ENCODE peak calls at places on chromosome X, in ten cellular contexts. One of them, this sample, is unnamed.

GRCh38 chrX:1178580-1179057 is 33.8 kb downstream of the CRLF2 start:
- DNase-seq in ovary: no peak
- DNase-seq in A549: no peak
- DNase-seq in suprapubic skin: no peak
- DNase-seq in upper lobe of left lung: no peak
- DNase-seq in tibial nerve: no peak
- DNase-seq in transverse colon: no peak
- DNase-seq in H1: peak
- DNase-seq in HepG2: no peak
- DNase-seq in stomach: no peak
- DNase-seq in this sample: no peak

GRCh38 chrX:45202171-45202570 is 1.5 kb upstream of the DIPK2B start:
- DNase-seq in transverse colon: no peak
- DNase-seq in suprapubic skin: no peak
- DNase-seq in H1: no peak
- DNase-seq in upper lobe of left lung: no peak
- DNase-seq in HepG2: no peak
- DNase-seq in A549: no peak
- DNase-seq in stomach: no peak
- DNase-seq in tibial nerve: no peak
- DNase-seq in ovary: no peak
- DNase-seq in this sample: no peak

GRCh38 chrX:39840141-39841126 is 257.3 kb downstream of the BCOR start:
- DNase-seq in stomach: no peak
- DNase-seq in transverse colon: no peak
- DNase-seq in ovary: no peak
- DNase-seq in upper lobe of left lung: no peak
- DNase-seq in H1: no peak
- DNase-seq in HepG2: no peak
- DNase-seq in suprapubic skin: no peak
- DNase-seq in A549: no peak
- DNase-seq in tibial nerve: no peak
- DNase-seq in this sample: no peak

GRCh38 chrX:83588409-83588808 is 80.3 kb downstream of the POU3F4 start:
- DNase-seq in suprapubic skin: no peak
- DNase-seq in stomach: no peak
- DNase-seq in H1: no peak
- DNase-seq in A549: no peak
- DNase-seq in upper lobe of left lung: no peak
- DNase-seq in HepG2: no peak
- DNase-seq in tibial nerve: no peak
- DNase-seq in transverse colon: no peak
- DNase-seq in ovary: no peak
- DNase-seq in this sample: no peak

GRCh38 chrX:38649674-38650647 is 88.6 kb downstream of the TSPAN7 start:
- DNase-seq in suprapubic skin: no peak
- DNase-seq in upper lobe of left lung: no peak
- DNase-seq in H1: no peak
- DNase-seq in A549: no peak
- DNase-seq in ovary: no peak
- DNase-seq in transverse colon: no peak
- DNase-seq in tibial nerve: no peak
- DNase-seq in stomach: no peak
- DNase-seq in HepG2: no peak
- DNase-seq in this sample: no peak

GRCh38 chrX:47807548-47807947 is 29.2 kb upstream of the ZNF81 start:
- DNase-seq in stomach: no peak
- DNase-seq in HepG2: no peak
- DNase-seq in suprapubic skin: no peak
- DNase-seq in ovary: no peak
- DNase-seq in tibial nerve: no peak
- DNase-seq in transverse colon: no peak
- DNase-seq in H1: peak
- DNase-seq in upper lobe of left lung: no peak
- DNase-seq in A549: no peak
- DNase-seq in this sample: no peak

GRCh38 chrX:37825225-37825842 is 22.0 kb downstream of the DYNLT3 start:
- DNase-seq in stomach: peak
- DNase-seq in tibial nerve: peak
- DNase-seq in A549: peak
- DNase-seq in ovary: peak
- DNase-seq in HepG2: peak
- DNase-seq in H1: peak
- DNase-seq in suprapubic skin: no peak
- DNase-seq in upper lobe of left lung: peak
- DNase-seq in transverse colon: peak
- DNase-seq in this sample: peak

GRCh38 chrX:10656214-10656613 is 35.8 kb upstream of the MID1 start:
- DNase-seq in upper lobe of left lung: no peak
- DNase-seq in tibial nerve: no peak
- DNase-seq in transverse colon: no peak
- DNase-seq in ovary: no peak
- DNase-seq in stomach: no peak
- DNase-seq in H1: no peak
- DNase-seq in A549: no peak
- DNase-seq in suprapubic skin: no peak
- DNase-seq in HepG2: no peak
- DNase-seq in this sample: no peak

GRCh38 chrX:111352424-111352823 is 59.6 kb downstream of the DCX start:
- DNase-seq in ovary: no peak
- DNase-seq in tibial nerve: no peak
- DNase-seq in H1: no peak
- DNase-seq in stomach: peak
- DNase-seq in transverse colon: peak
- DNase-seq in suprapubic skin: no peak
- DNase-seq in upper lobe of left lung: peak
- DNase-seq in HepG2: peak
- DNase-seq in A549: no peak
- DNase-seq in this sample: peak

GRCh38 chrX:46648660-46649059 is 75.1 kb downstream of the CHST7 start:
- DNase-seq in transverse colon: no peak
- DNase-seq in upper lobe of left lung: no peak
- DNase-seq in H1: no peak
- DNase-seq in tibial nerve: no peak
- DNase-seq in HepG2: no peak
- DNase-seq in A549: no peak
- DNase-seq in stomach: no peak
- DNase-seq in ovary: no peak
- DNase-seq in suprapubic skin: no peak
- DNase-seq in this sample: no peak

GRCh38 chrX:46198858-46199257 is 346.4 kb downstream of the ZNF674 start:
- DNase-seq in A549: no peak
- DNase-seq in tibial nerve: no peak
- DNase-seq in ovary: no peak
- DNase-seq in stomach: no peak
- DNase-seq in upper lobe of left lung: no peak
- DNase-seq in HepG2: peak
- DNase-seq in suprapubic skin: no peak
- DNase-seq in transverse colon: no peak
- DNase-seq in H1: no peak
- DNase-seq in this sample: no peak

GRCh38 chrX:8484360-8484759 is 19.7 kb downstream of the VCX3B start:
- DNase-seq in upper lobe of left lung: no peak
- DNase-seq in HepG2: no peak
- DNase-seq in A549: no peak
- DNase-seq in ovary: no peak
- DNase-seq in tibial nerve: no peak
- DNase-seq in suprapubic skin: no peak
- DNase-seq in transverse colon: no peak
- DNase-seq in H1: no peak
- DNase-seq in stomach: no peak
- DNase-seq in this sample: no peak

GRCh38 chrX:11557120-11557519 is 108.6 kb downstream of the ARHGAP6 start:
- DNase-seq in tibial nerve: no peak
- DNase-seq in stomach: no peak
- DNase-seq in HepG2: no peak
- DNase-seq in ovary: no peak
- DNase-seq in H1: no peak
- DNase-seq in A549: peak
- DNase-seq in transverse colon: no peak
- DNase-seq in suprapubic skin: no peak
- DNase-seq in upper lobe of left lung: no peak
- DNase-seq in this sample: no peak

GRCh38 chrX:16664059-16664458 is 14.1 kb downstream of the S100G start:
- DNase-seq in HepG2: no peak
- DNase-seq in tibial nerve: no peak
- DNase-seq in ovary: no peak
- DNase-seq in A549: no peak
- DNase-seq in suprapubic skin: no peak
- DNase-seq in transverse colon: no peak
- DNase-seq in H1: no peak
- DNase-seq in stomach: no peak
- DNase-seq in upper lobe of left lung: no peak
- DNase-seq in this sample: no peak

GRCh38 chrX:129788527-129788926 is 8.8 kb downstream of the SASH3 start:
- DNase-seq in stomach: no peak
- DNase-seq in ovary: no peak
- DNase-seq in A549: no peak
- DNase-seq in transverse colon: no peak
- DNase-seq in upper lobe of left lung: no peak
- DNase-seq in HepG2: no peak
- DNase-seq in suprapubic skin: no peak
- DNase-seq in tibial nerve: no peak
- DNase-seq in H1: no peak
- DNase-seq in this sample: peak

GRCh38 chrX:43655151-43655676 is 885 bp upstream of the MAOA start:
- DNase-seq in transverse colon: peak
- DNase-seq in HepG2: no peak
- DNase-seq in ovary: peak
- DNase-seq in upper lobe of left lung: peak
- DNase-seq in H1: peak
- DNase-seq in suprapubic skin: peak
- DNase-seq in stomach: peak
- DNase-seq in A549: peak
- DNase-seq in tibial nerve: peak
- DNase-seq in this sample: peak

DNA sequence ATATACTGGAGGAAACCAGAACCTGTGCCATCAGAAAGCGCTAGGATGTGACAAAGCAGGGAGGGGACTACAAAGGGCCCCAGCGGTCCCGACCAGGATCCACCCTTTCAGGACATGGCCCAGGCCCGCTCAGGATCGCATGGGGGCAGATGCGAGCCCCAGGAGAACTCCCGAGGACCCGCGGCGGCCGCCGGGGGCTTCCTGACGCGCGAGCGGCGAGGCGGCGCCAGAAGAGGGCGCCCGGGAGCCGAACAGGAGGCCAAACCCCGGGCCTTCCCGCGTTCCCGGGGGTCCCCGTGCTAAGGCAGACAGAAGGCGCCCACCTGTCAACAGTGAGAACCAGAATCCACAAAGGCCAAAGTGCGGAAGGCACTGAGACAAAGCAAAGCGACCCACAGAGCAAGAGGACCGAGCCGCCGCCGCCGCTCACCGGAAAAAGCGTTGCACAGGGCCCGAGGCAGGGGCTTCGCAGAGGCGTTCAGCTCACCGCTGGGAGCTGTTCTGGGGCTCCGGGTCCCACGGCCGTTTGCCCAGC is 7.3 kb upstream of the OPN1LW start:
- DNase-seq in ovary: peak
- DNase-seq in H1: peak
- DNase-seq in suprapubic skin: peak
- DNase-seq in stomach: peak
- DNase-seq in transverse colon: peak
- DNase-seq in tibial nerve: peak
- DNase-seq in upper lobe of left lung: peak
- DNase-seq in HepG2: peak
- DNase-seq in A549: peak
- DNase-seq in this sample: peak
- TF ChIP-seq EP300 in ovary: no peak
- TF ChIP-seq EP300 in H1: no peak
- TF ChIP-seq EP300 in suprapubic skin: no peak
- TF ChIP-seq EP300 in stomach: no peak
- TF ChIP-seq EP300 in transverse colon: no peak
- TF ChIP-seq EP300 in tibial nerve: no peak
- TF ChIP-seq EP300 in upper lobe of left lung: no peak
- TF ChIP-seq EP300 in HepG2: no peak
- TF ChIP-seq EP300 in A549: no peak
- TF ChIP-seq EP300 in this sample: no peak

GRCh38 chrX:20267599-20267923 is 852 bp upstream of the RPS6KA3 start:
- DNase-seq in ovary: no peak
- DNase-seq in stomach: no peak
- DNase-seq in suprapubic skin: no peak
- DNase-seq in A549: no peak
- DNase-seq in H1: no peak
- DNase-seq in tibial nerve: no peak
- DNase-seq in transverse colon: no peak
- DNase-seq in HepG2: no peak
- DNase-seq in upper lobe of left lung: no peak
- DNase-seq in this sample: no peak
- TF ChIP-seq EP300 in ovary: no peak
- TF ChIP-seq EP300 in stomach: no peak
- TF ChIP-seq EP300 in suprapubic skin: no peak
- TF ChIP-seq EP300 in A549: no peak
- TF ChIP-seq EP300 in H1: no peak
- TF ChIP-seq EP300 in tibial nerve: no peak
- TF ChIP-seq EP300 in transverse colon: no peak
- TF ChIP-seq EP300 in HepG2: no peak
- TF ChIP-seq EP300 in upper lobe of left lung: no peak
- TF ChIP-seq EP300 in this sample: no peak

DNA sequence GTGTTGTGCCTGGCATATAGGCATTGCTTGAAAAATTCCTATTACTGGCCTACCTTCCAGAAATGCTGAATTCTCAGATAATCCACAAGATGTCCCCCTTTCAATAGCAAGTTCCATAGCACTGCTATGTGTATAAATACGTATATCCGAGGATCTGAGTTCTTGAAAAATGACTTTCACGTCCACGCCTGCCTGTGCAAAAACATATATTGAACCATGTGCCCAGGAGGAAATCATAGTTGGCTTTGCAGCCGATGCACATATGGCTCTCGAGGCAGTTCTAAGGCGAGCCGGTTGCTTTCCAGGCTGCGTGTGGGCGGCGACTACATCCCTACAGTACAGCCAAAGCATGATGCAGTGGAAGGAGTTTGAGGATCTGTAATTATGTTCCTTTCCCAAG is 55.4 kb upstream of the ESX1 start:
- DNase-seq in tibial nerve: no peak
- DNase-seq in HepG2: no peak
- DNase-seq in suprapubic skin: no peak
- DNase-seq in H1: no peak
- DNase-seq in ovary: no peak
- DNase-seq in A549: no peak
- DNase-seq in upper lobe of left lung: no peak
- DNase-seq in stomach: no peak
- DNase-seq in transverse colon: no peak
- DNase-seq in this sample: no peak
- TF ChIP-seq EP300 in tibial nerve: no peak
- TF ChIP-seq EP300 in HepG2: no peak
- TF ChIP-seq EP300 in suprapubic skin: no peak
- TF ChIP-seq EP300 in H1: no peak
- TF ChIP-seq EP300 in ovary: no peak
- TF ChIP-seq EP300 in A549: no peak
- TF ChIP-seq EP300 in upper lobe of left lung: no peak
- TF ChIP-seq EP300 in stomach: no peak
- TF ChIP-seq EP300 in transverse colon: no peak
- TF ChIP-seq EP300 in this sample: no peak

DNA sequence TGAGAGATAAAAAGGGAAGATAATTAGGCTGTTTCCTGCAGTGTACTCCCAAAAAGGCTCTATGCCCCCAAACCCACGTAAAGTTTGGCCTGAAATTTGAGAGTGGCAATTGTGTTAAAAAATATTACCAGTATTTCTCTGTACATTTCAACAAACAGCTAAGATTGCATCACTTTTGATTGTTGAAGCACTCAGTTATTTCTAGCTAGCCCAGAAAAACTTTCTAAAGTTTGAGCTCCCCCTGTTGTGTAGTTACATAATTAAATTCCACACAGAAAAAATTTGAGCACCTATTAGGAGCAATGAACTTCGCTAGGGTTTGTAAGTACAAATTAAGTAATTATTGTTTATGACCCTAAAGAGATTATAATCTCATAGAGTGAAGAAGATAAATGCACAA is 109.4 kb downstream of the DLG3 start:
- DNase-seq in transverse colon: no peak
- DNase-seq in ovary: no peak
- DNase-seq in stomach: no peak
- DNase-seq in upper lobe of left lung: no peak
- DNase-seq in A549: peak
- DNase-seq in HepG2: peak
- DNase-seq in H1: no peak
- DNase-seq in suprapubic skin: no peak
- DNase-seq in tibial nerve: no peak
- DNase-seq in this sample: no peak
- TF ChIP-seq EP300 in transverse colon: no peak
- TF ChIP-seq EP300 in ovary: no peak
- TF ChIP-seq EP300 in stomach: no peak
- TF ChIP-seq EP300 in upper lobe of left lung: no peak
- TF ChIP-seq EP300 in A549: no peak
- TF ChIP-seq EP300 in HepG2: no peak
- TF ChIP-seq EP300 in H1: no peak
- TF ChIP-seq EP300 in suprapubic skin: no peak
- TF ChIP-seq EP300 in tibial nerve: no peak
- TF ChIP-seq EP300 in this sample: no peak